ENCODE peak calls at places on chromosome 2, in four cellular contexts. One of them, this sample, is unnamed.

GRCh38 chr2:235996419-235996818 is 171.8 kb downstream of the GBX2 start:
- DNase-seq in fibroblast of lung: no peak
- DNase-seq in cardiac muscle cell: no peak
- DNase-seq in HL-60: no peak
- DNase-seq in this sample: no peak

GRCh38 chr2:241795021-241795999 is 13.7 kb upstream of the NEU4 start:
- DNase-seq in fibroblast of lung: no peak
- DNase-seq in cardiac muscle cell: no peak
- DNase-seq in HL-60: no peak
- DNase-seq in this sample: peak

GRCh38 chr2:200790185-200790584 is 21.5 kb upstream of the BZW1 start:
- DNase-seq in fibroblast of lung: no peak
- DNase-seq in cardiac muscle cell: no peak
- DNase-seq in HL-60: no peak
- DNase-seq in this sample: no peak

GRCh38 chr2:209638346-209638745 is 133.3 kb upstream of the UNC80 start:
- DNase-seq in fibroblast of lung: peak
- DNase-seq in cardiac muscle cell: peak
- DNase-seq in HL-60: no peak
- DNase-seq in this sample: no peak

GRCh38 chr2:164784376-164784775 is 57.2 kb downstream of the COBLL1 start:
- DNase-seq in fibroblast of lung: peak
- DNase-seq in cardiac muscle cell: peak
- DNase-seq in HL-60: no peak
- DNase-seq in this sample: no peak

GRCh38 chr2:99816908-99817307 is 325.5 kb downstream of the AFF3 start:
- DNase-seq in fibroblast of lung: no peak
- DNase-seq in cardiac muscle cell: no peak
- DNase-seq in HL-60: no peak
- DNase-seq in this sample: no peak

GRCh38 chr2:176768185-176768584 is 444.4 kb upstream of the HNRNPA3 start:
- DNase-seq in fibroblast of lung: no peak
- DNase-seq in cardiac muscle cell: no peak
- DNase-seq in HL-60: no peak
- DNase-seq in this sample: peak

GRCh38 chr2:232230557-232230956 is 148.0 kb upstream of the ALPP start:
- DNase-seq in fibroblast of lung: no peak
- DNase-seq in cardiac muscle cell: peak
- DNase-seq in HL-60: peak
- DNase-seq in this sample: peak

GRCh38 chr2:45045706-45046105 is 36.5 kb upstream of the SIX2 start:
- DNase-seq in fibroblast of lung: peak
- DNase-seq in cardiac muscle cell: no peak
- DNase-seq in HL-60: no peak
- DNase-seq in this sample: no peak

GRCh38 chr2:27016801-27017325 is 15.9 kb upstream of the TMEM214 start:
- DNase-seq in fibroblast of lung: peak
- DNase-seq in cardiac muscle cell: peak
- DNase-seq in HL-60: peak
- DNase-seq in this sample: peak

GRCh38 chr2:54808642-54809041 is 85.2 kb downstream of the EML6 start:
- DNase-seq in fibroblast of lung: no peak
- DNase-seq in cardiac muscle cell: no peak
- DNase-seq in HL-60: no peak
- DNase-seq in this sample: no peak

GRCh38 chr2:47307066-47307465 is 95.9 kb upstream of the MSH2 start:
- DNase-seq in fibroblast of lung: peak
- DNase-seq in cardiac muscle cell: no peak
- DNase-seq in HL-60: no peak
- DNase-seq in this sample: no peak

GRCh38 chr2:38171208-38171858 is 95.4 kb upstream of the CYP1B1 start:
- DNase-seq in fibroblast of lung: peak
- DNase-seq in cardiac muscle cell: no peak
- DNase-seq in HL-60: no peak
- DNase-seq in this sample: no peak

GRCh38 chr2:216006164-216006663 is 7.1 kb downstream of the MREG start:
- DNase-seq in fibroblast of lung: peak
- DNase-seq in cardiac muscle cell: peak
- DNase-seq in HL-60: peak
- DNase-seq in this sample: no peak

GRCh38 chr2:141517852-141518421 is 612.9 kb downstream of the LRP1B start:
- DNase-seq in fibroblast of lung: no peak
- DNase-seq in cardiac muscle cell: no peak
- DNase-seq in HL-60: no peak
- DNase-seq in this sample: no peak

GRCh38 chr2:214830794-214831346 is 21.4 kb upstream of the BARD1 start:
- DNase-seq in fibroblast of lung: peak
- DNase-seq in cardiac muscle cell: peak
- DNase-seq in HL-60: peak
- DNase-seq in this sample: no peak

GRCh38 chr2:132776271-132776670 is 106.3 kb upstream of the LYPD1 start:
- DNase-seq in fibroblast of lung: no peak
- DNase-seq in cardiac muscle cell: no peak
- DNase-seq in HL-60: no peak
- DNase-seq in this sample: no peak

GRCh38 chr2:188808921-188809320 is 165.3 kb upstream of the COL3A1 start:
- DNase-seq in fibroblast of lung: peak
- DNase-seq in cardiac muscle cell: peak
- DNase-seq in HL-60: no peak
- DNase-seq in this sample: no peak

GRCh38 chr2:54983345-54984235 is 66.7 kb downstream of the RTN4 start:
- DNase-seq in fibroblast of lung: peak
- DNase-seq in cardiac muscle cell: peak
- DNase-seq in HL-60: no peak
- DNase-seq in this sample: no peak

GRCh38 chr2:160156665-160157064 is 43.4 kb downstream of the ITGB6 start:
- DNase-seq in fibroblast of lung: peak
- DNase-seq in cardiac muscle cell: peak
- DNase-seq in HL-60: no peak
- DNase-seq in this sample: no peak

GRCh38 chr2:113213061-113213930 is 39.5 kb downstream of the PSD4 start:
- DNase-seq in fibroblast of lung: no peak
- DNase-seq in cardiac muscle cell: no peak
- DNase-seq in HL-60: no peak
- DNase-seq in this sample: no peak

GRCh38 chr2:156437876-156438410 is 1.8 kb downstream of the GPD2 start:
- DNase-seq in fibroblast of lung: no peak
- DNase-seq in cardiac muscle cell: no peak
- DNase-seq in HL-60: no peak
- DNase-seq in this sample: no peak

GRCh38 chr2:109083771-109084170 is 45.2 kb upstream of the SH3RF3 start:
- DNase-seq in fibroblast of lung: no peak
- DNase-seq in cardiac muscle cell: no peak
- DNase-seq in HL-60: no peak
- DNase-seq in this sample: no peak

GRCh38 chr2:72916743-72917137 is 579 bp upstream of the EMX1 start:
- DNase-seq in fibroblast of lung: no peak
- DNase-seq in cardiac muscle cell: no peak
- DNase-seq in HL-60: no peak
- DNase-seq in this sample: no peak

GRCh38 chr2:21836766-21837543 is 713.2 kb downstream of the TDRD15 start:
- DNase-seq in fibroblast of lung: peak
- DNase-seq in cardiac muscle cell: peak
- DNase-seq in HL-60: no peak
- DNase-seq in this sample: no peak

GRCh38 chr2:45706028-45706427 is 54.6 kb downstream of the PRKCE start:
- DNase-seq in fibroblast of lung: peak
- DNase-seq in cardiac muscle cell: peak
- DNase-seq in HL-60: no peak
- DNase-seq in this sample: no peak

This sample was measured in colonic mucosa.